ENCODE peak calls at places on chromosome 1, in seven cellular contexts. I, F, C, U, W, B and E are unnamed samples.

GRCh38 chr1:209103135-209103534 is 480.4 kb upstream of the CAMK1G start:
- DNase-seq in I (no peak), F (no peak), C (no peak), U (peak; percentile 78), W (no peak), B (no peak), E (peak; percentile 28)

GRCh38 chr1:24980836-24981631 is 51.0 kb upstream of the RUNX3 start:
- DNase-seq in I (no peak), F (no peak), C (no peak), U (no peak), W (no peak), B (no peak), E (no peak)

GRCh38 chr1:109617291-109617801 is 2.1 kb downstream of the GNAT2 start:
- DNase-seq in I (peak; percentile 94), F (no peak), C (peak; percentile 96), U (no peak), W (peak; percentile 81), B (peak; percentile 10), E (peak; percentile 16)

GRCh38 chr1:18199462-18199861 is 91.9 kb downstream of the IGSF21 start:
- DNase-seq in I (no peak), F (no peak), C (no peak), U (no peak), W (no peak), B (no peak), E (no peak)

GRCh38 chr1:29962356-29962755 is 726.0 kb downstream of the PTPRU start:
- DNase-seq in I (peak; percentile 10), F (no peak), C (no peak), U (no peak), W (no peak), B (no peak), E (no peak)

GRCh38 chr1:200226268-200226968 is 183.4 kb downstream of the ZNF281 start:
- DNase-seq in I (peak; percentile 45), F (no peak), C (peak; percentile 5), U (peak; percentile 30), W (no peak), B (no peak), E (no peak)

GRCh38 chr1:160108888-160109662 is 6.5 kb upstream of the ATP1A2 start:
- DNase-seq in I (peak; percentile 67), F (no peak), C (peak; percentile 68), U (peak; percentile 54), W (no peak), B (peak; percentile 60), E (peak; percentile 69)

GRCh38 chr1:183548136-183548535 is 42.1 kb downstream of the NCF2 start:
- DNase-seq in I (no peak), F (no peak), C (no peak), U (no peak), W (no peak), B (no peak), E (no peak)

GRCh38 chr1:42768172-42768571 is 1.1 kb downstream of the C1orf50 start:
- DNase-seq in I (no peak), F (no peak), C (no peak), U (no peak), W (no peak), B (no peak), E (no peak)

GRCh38 chr1:22848374-22848773 is 124.3 kb downstream of the LACTBL1 start:
- DNase-seq in I (no peak), F (no peak), C (no peak), U (peak; percentile 21), W (no peak), B (no peak), E (no peak)

GRCh38 chr1:217063065-217063908 is 340.1 kb upstream of the ESRRG start:
- DNase-seq in I (no peak), F (no peak), C (no peak), U (no peak), W (no peak), B (no peak), E (no peak)

GRCh38 chr1:217134857-217135568 is 411.8 kb upstream of the ESRRG start:
- DNase-seq in I (peak; percentile 3), F (no peak), C (no peak), U (no peak), W (no peak), B (peak; percentile 31), E (peak; percentile 41)

GRCh38 chr1:39170731-39171375 is 33.6 kb upstream of the MACF1 start:
- DNase-seq in I (no peak), F (no peak), C (no peak), U (no peak), W (no peak), B (no peak), E (no peak)

GRCh38 chr1:94209425-94209824 is 28.0 kb downstream of the ARHGAP29 start:
- DNase-seq in I (peak; percentile 68), F (no peak), C (peak; percentile 78), U (no peak), W (no peak), B (no peak), E (no peak)

GRCh38 chr1:4820543-4820942 is 166.1 kb downstream of the AJAP1 start:
- DNase-seq in I (no peak), F (no peak), C (no peak), U (no peak), W (no peak), B (no peak), E (no peak)

GRCh38 chr1:4830756-4831155 is 176.3 kb downstream of the AJAP1 start:
- DNase-seq in I (no peak), F (no peak), C (no peak), U (no peak), W (no peak), B (no peak), E (no peak)

GRCh38 chr1:4825841-4826450 is 171.5 kb downstream of the AJAP1 start:
- DNase-seq in I (no peak), F (no peak), C (no peak), U (peak; percentile 43), W (no peak), B (peak; percentile 32), E (peak; percentile 49)
- TF ChIP-seq CTCF in I (no peak), F (no peak), C (no peak), U (peak; percentile 61), W (no peak), B (peak; percentile 75), E (peak; percentile 52)

DNA sequence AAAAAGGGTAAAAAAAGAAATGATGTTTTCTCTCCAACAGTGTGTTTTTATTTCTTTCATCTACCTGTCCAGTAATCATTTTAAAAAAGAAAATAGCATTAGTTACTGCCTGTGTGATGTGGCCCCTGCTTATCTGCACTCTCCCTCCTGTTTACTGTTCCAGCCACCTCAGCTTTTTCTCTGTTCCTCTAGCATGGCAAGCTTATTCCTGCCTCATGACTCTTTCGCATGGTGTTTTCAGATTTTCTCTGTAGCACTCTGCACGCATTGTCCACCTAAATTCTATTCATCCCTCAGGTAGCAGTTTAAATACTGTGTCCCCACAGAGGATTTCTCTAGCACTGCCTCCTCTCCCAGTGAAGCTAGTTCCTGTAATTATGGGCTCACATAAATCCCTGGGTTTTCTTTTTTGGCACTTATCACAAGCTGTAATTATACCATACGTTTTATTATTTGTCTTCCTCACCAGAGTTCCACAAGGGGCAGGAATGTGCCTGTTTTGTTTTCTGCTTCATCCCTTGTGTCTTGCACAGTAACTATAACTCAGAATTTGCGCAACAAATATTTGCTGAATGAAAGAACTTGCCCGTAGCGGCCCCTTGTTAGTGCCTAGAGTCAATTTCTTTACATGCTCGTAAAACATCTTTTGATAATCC is 51.4 kb upstream of the LRIG2 start:
- DNase-seq in I (peak; percentile 18), F (no peak), C (peak; percentile 59), U (no peak), W (no peak), B (no peak), E (no peak)
- TF ChIP-seq CTCF in I (no peak), F (no peak), C (no peak), U (no peak), W (peak; percentile 1), B (no peak), E (no peak)

GRCh38 chr1:156489166-156489934 is 11.2 kb downstream of the MEF2D start:
- DNase-seq in I (no peak), F (no peak), C (no peak), U (peak; percentile 82), W (no peak), B (no peak), E (peak; percentile 55)
- TF ChIP-seq CTCF in I (no peak), F (no peak), C (peak; percentile 17), U (no peak), W (peak; percentile 22), B (no peak), E (peak; percentile 30)

DNA sequence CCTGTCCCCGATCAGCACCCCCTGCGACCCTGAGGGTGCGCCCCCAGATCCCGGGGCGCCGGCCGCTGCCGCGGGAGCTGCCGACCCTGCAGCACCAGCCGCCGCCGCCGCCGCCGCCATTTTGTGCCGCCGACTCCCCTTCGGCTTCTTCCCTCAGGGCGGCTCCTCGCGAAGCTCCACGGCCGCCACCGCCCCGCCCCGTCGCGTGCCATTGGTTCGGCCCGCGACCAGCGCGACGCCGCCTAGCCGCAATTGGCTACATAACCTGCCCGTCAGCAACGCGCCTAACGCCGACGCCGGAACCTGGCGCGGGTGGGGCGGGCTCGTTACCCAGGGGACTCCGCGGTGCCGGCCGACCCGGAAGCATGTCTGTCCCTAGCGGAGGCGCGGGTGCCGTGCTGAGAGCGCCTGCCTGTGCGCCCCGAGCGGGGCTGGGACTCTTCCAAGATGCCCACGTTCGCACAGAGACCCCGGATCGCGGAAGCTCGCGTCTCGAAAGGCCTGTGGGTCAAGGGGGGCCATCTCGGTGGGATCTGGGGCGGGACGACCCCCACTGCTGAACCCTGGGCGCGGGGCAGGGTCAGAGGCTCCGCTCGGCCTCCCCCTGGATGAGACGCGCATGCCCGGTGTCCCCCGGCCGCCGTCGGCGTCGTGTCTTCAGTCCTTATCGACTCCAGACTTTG is at the start of gene CCNL2:
- DNase-seq in I (peak; percentile 98), F (peak; percentile 99), C (peak; percentile 99), U (peak; percentile 100), W (peak; percentile 97), B (peak; percentile 99), E (peak; percentile 99)
- TF ChIP-seq CTCF in I (peak; percentile 72), F (peak; percentile 53), C (peak; percentile 46), U (peak; percentile 58), W (peak; percentile 64), B (no peak), E (no peak)

DNA sequence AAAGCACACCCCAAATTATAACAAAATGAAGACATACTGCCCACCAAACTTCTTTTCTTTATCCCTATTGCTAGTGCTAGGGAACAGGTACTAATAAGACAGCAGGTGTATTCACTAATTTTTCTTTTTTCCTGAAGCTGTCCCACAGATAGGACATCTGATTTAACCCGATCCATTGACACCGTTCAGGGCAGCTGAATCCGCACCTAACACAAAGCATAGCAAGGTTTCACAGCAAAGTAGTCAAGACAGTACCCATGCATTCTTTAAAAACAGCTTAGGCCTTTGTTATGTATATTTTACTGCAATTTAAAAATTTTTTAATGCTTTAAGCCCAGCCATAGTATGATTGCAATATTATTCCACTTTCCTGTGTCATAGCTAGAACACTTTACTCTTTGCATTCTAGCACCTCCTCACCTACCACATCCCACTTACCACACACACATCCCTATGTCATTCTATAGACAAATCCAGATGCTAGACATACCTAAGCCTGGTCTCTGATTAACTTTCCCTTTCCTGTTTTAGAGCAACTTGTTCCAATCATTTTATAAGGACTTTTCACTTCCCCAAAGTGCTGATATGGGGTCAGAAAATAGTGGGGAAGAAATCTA is 40.4 kb downstream of the GATAD2B start:
- DNase-seq in I (no peak), F (no peak), C (no peak), U (no peak), W (no peak), B (no peak), E (no peak)
- TF ChIP-seq CTCF in I (no peak), F (no peak), C (no peak), U (no peak), W (no peak), B (no peak), E (no peak)

GRCh38 chr1:176816232-176816631 is 348.3 kb downstream of the ASTN1 start:
- DNase-seq in I (no peak), F (no peak), C (no peak), U (no peak), W (no peak), B (no peak), E (no peak)
- TF ChIP-seq CTCF in I (no peak), F (no peak), C (no peak), U (no peak), W (no peak), B (no peak), E (no peak)